ENCODE peak calls at places on chromosomes 2 and 18, in nine cellular contexts. S, Y, J, Z, B, T, W, C and U are unnamed samples.

GRCh38 chr2:234795272-234795920 is 156.4 kb upstream of the SH3BP4 start:
- DNase-seq in B (no peak), Z (no peak), Y (no peak), S (no peak), C (no peak), T (no peak), J (no peak), W (no peak), U (no peak)

GRCh38 chr18:36812686-36813085 is 16.1 kb downstream of the TPGS2 start:
- DNase-seq in B (no peak), J (no peak), C (no peak), W (no peak), S (no peak), Z (no peak), T (no peak), Y (no peak), U (peak; percentile 80)

GRCh38 chr2:128178650-128179460 is 87.9 kb downstream of the UGGT1 start:
- DNase-seq in J (peak; percentile 31), S (peak; percentile 23), C (peak; percentile 52), W (peak; percentile 82), B (peak; percentile 83), T (no peak), Z (peak; percentile 31), Y (peak; percentile 68), U (peak; percentile 7)

GRCh38 chr2:37713258-37713700 is 41.8 kb upstream of the CDC42EP3 start:
- DNase-seq in T (no peak), W (no peak), C (no peak), B (no peak), S (no peak), Z (peak; percentile 15), Y (no peak), J (no peak), U (peak; percentile 46)

GRCh38 chr2:135762530-135762929 is 20.9 kb downstream of the UBXN4 start:
- DNase-seq in S (no peak), B (no peak), W (no peak), Z (no peak), Y (no peak), T (no peak), J (no peak), C (no peak), U (no peak)

GRCh38 chr2:23441414-23441813 is 56.4 kb downstream of the KLHL29 start:
- DNase-seq in T (no peak), Y (no peak), Z (no peak), S (no peak), W (no peak), J (no peak), B (no peak), C (no peak), U (no peak)

GRCh38 chr2:74951211-74951754 is 7.2 kb upstream of the POLE4 start:
- DNase-seq in Z (no peak), B (no peak), T (no peak), S (no peak), J (no peak), W (no peak), C (no peak), Y (no peak), U (no peak)

GRCh38 chr2:27400348-27401135 is 8.8 kb downstream of the PPM1G start:
- DNase-seq in W (no peak), Z (no peak), T (no peak), B (no peak), Y (no peak), C (no peak), S (no peak), J (no peak), U (no peak)